ENCODE peak calls at places on chromosomes 12 and 14, in seven cellular contexts. One of them, this sample, is unnamed.
A peak's percentile ranks its signal among the peaks of the same experiment; 100 is the strongest.

GRCh38 chr14:81449114-81449513 is 49.0 kb upstream of the STON2 start:
- DNase-seq in RWPE1: no peak
- DNase-seq in colonic mucosa: peak; percentile 35
- DNase-seq in upper lobe of left lung: no peak
- DNase-seq in upper lobe of right lung: no peak
- DNase-seq in epithelial cell of esophagus: no peak
- DNase-seq in Caco-2: no peak
- DNase-seq in this sample: no peak

GRCh38 chr12:45336762-45337596 is 121.1 kb downstream of the ANO6 start:
- DNase-seq in RWPE1: no peak
- DNase-seq in colonic mucosa: no peak
- DNase-seq in upper lobe of left lung: no peak
- DNase-seq in upper lobe of right lung: no peak
- DNase-seq in epithelial cell of esophagus: peak; percentile 86
- DNase-seq in Caco-2: no peak
- DNase-seq in this sample: no peak

GRCh38 chr12:26845984-26846383 is 13.0 kb upstream of the ITPR2 start:
- DNase-seq in RWPE1: no peak
- DNase-seq in colonic mucosa: no peak
- DNase-seq in upper lobe of left lung: no peak
- DNase-seq in upper lobe of right lung: no peak
- DNase-seq in epithelial cell of esophagus: no peak
- DNase-seq in Caco-2: peak; percentile 66
- DNase-seq in this sample: no peak

GRCh38 chr12:54984602-54985376 is at the start of gene TESPA1:
- DNase-seq in RWPE1: no peak
- DNase-seq in colonic mucosa: peak; percentile 59
- DNase-seq in upper lobe of left lung: no peak
- DNase-seq in upper lobe of right lung: peak; percentile 75
- DNase-seq in epithelial cell of esophagus: no peak
- DNase-seq in Caco-2: no peak
- DNase-seq in this sample: peak; percentile 95

GRCh38 chr14:83297361-83297760 is 1763.7 kb upstream of the SEL1L start:
- DNase-seq in RWPE1: no peak
- DNase-seq in colonic mucosa: no peak
- DNase-seq in upper lobe of left lung: no peak
- DNase-seq in upper lobe of right lung: no peak
- DNase-seq in epithelial cell of esophagus: peak; percentile 29
- DNase-seq in Caco-2: no peak
- DNase-seq in this sample: no peak

GRCh38 chr14:56199095-56199975 is 81.1 kb downstream of the PELI2 start:
- DNase-seq in RWPE1: no peak
- DNase-seq in colonic mucosa: no peak
- DNase-seq in upper lobe of left lung: no peak
- DNase-seq in upper lobe of right lung: no peak
- DNase-seq in epithelial cell of esophagus: peak; percentile 60
- DNase-seq in Caco-2: no peak
- DNase-seq in this sample: no peak

GRCh38 chr12:131644481-131644880 is 66.4 kb upstream of the SFSWAP start:
- DNase-seq in RWPE1: no peak
- DNase-seq in colonic mucosa: no peak
- DNase-seq in upper lobe of left lung: no peak
- DNase-seq in upper lobe of right lung: no peak
- DNase-seq in epithelial cell of esophagus: no peak
- DNase-seq in Caco-2: no peak
- DNase-seq in this sample: no peak

GRCh38 chr12:2523317-2523716 is 271.5 kb upstream of the FKBP4 start:
- DNase-seq in RWPE1: no peak
- DNase-seq in colonic mucosa: no peak
- DNase-seq in upper lobe of left lung: no peak
- DNase-seq in upper lobe of right lung: peak; percentile 13
- DNase-seq in epithelial cell of esophagus: no peak
- DNase-seq in Caco-2: no peak
- DNase-seq in this sample: no peak

GRCh38 chr12:117202033-117202432 is 11.8 kb upstream of the FBXO21 start:
- DNase-seq in RWPE1: no peak
- DNase-seq in colonic mucosa: no peak
- DNase-seq in upper lobe of left lung: no peak
- DNase-seq in upper lobe of right lung: no peak
- DNase-seq in epithelial cell of esophagus: no peak
- DNase-seq in Caco-2: no peak
- DNase-seq in this sample: no peak

GRCh38 chr14:102086972-102087761 is at the start of gene HSP90AA1:
- DNase-seq in RWPE1: peak; percentile 95
- DNase-seq in colonic mucosa: peak; percentile 96
- DNase-seq in upper lobe of left lung: peak; percentile 99
- DNase-seq in upper lobe of right lung: peak; percentile 98
- DNase-seq in epithelial cell of esophagus: peak; percentile 91
- DNase-seq in Caco-2: peak; percentile 96
- DNase-seq in this sample: peak; percentile 97
- TF ChIP-seq CTCF in RWPE1: no peak
- TF ChIP-seq CTCF in colonic mucosa: no peak
- TF ChIP-seq CTCF in upper lobe of left lung: peak; percentile 9
- TF ChIP-seq CTCF in upper lobe of right lung: peak; percentile 28
- TF ChIP-seq CTCF in epithelial cell of esophagus: no peak
- TF ChIP-seq CTCF in Caco-2: no peak
- TF ChIP-seq CTCF in this sample: no peak

GRCh38 chr12:74412607-74413230 is 124.9 kb upstream of the ATXN7L3B start:
- DNase-seq in RWPE1: no peak
- DNase-seq in colonic mucosa: no peak
- DNase-seq in upper lobe of left lung: no peak
- DNase-seq in upper lobe of right lung: no peak
- DNase-seq in epithelial cell of esophagus: peak; percentile 24
- DNase-seq in Caco-2: no peak
- DNase-seq in this sample: no peak
- TF ChIP-seq CTCF in RWPE1: peak; percentile 50
- TF ChIP-seq CTCF in colonic mucosa: no peak
- TF ChIP-seq CTCF in upper lobe of left lung: peak; percentile 16
- TF ChIP-seq CTCF in upper lobe of right lung: peak; percentile 46
- TF ChIP-seq CTCF in epithelial cell of esophagus: peak; percentile 31
- TF ChIP-seq CTCF in Caco-2: peak; percentile 46
- TF ChIP-seq CTCF in this sample: no peak

DNA sequence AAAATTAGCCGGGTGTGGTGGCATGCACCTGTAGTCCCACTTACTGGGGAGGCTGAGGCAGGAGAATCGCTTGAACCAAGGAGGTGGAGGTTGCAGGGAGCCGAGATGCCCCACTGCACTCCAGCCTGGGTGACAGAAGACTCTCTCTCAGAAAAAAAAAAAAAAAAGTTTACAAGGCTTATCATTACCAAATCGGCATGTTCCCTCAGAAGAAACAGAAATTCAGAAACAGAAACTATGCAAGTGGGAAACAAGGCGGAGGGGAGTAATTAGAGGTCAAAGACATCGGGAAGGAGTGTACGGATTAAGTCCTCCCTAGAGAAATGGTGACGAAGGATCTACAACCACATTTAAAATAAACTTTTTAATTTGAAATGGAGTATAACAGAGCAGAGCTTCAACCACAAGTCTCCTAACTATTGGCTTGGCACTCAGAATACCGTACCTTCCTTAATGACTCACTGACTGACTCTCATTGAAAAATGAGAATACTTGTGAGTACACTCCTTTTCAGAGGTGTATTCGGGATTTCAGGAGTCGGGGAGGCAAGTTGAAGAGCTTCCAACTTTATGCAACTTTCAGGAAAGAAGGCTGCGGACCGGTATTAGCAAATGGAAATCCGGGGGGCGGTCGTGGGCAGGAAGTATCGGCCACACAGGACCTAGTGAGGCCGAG is 922 bp downstream of the ENTPD5 start:
- DNase-seq in RWPE1: peak; percentile 83
- DNase-seq in colonic mucosa: no peak
- DNase-seq in upper lobe of left lung: no peak
- DNase-seq in upper lobe of right lung: no peak
- DNase-seq in epithelial cell of esophagus: peak; percentile 82
- DNase-seq in Caco-2: no peak
- DNase-seq in this sample: no peak
- TF ChIP-seq CTCF in RWPE1: no peak
- TF ChIP-seq CTCF in colonic mucosa: no peak
- TF ChIP-seq CTCF in upper lobe of left lung: no peak
- TF ChIP-seq CTCF in upper lobe of right lung: no peak
- TF ChIP-seq CTCF in epithelial cell of esophagus: no peak
- TF ChIP-seq CTCF in Caco-2: no peak
- TF ChIP-seq CTCF in this sample: no peak

GRCh38 chr12:79262938-79263337 is 398.4 kb downstream of the SYT1 start:
- DNase-seq in RWPE1: peak; percentile 2
- DNase-seq in colonic mucosa: no peak
- DNase-seq in upper lobe of left lung: no peak
- DNase-seq in upper lobe of right lung: no peak
- DNase-seq in epithelial cell of esophagus: peak; percentile 51
- DNase-seq in Caco-2: no peak
- DNase-seq in this sample: no peak
- TF ChIP-seq CTCF in RWPE1: no peak
- TF ChIP-seq CTCF in colonic mucosa: no peak
- TF ChIP-seq CTCF in upper lobe of left lung: no peak
- TF ChIP-seq CTCF in upper lobe of right lung: no peak
- TF ChIP-seq CTCF in epithelial cell of esophagus: no peak
- TF ChIP-seq CTCF in Caco-2: no peak
- TF ChIP-seq CTCF in this sample: no peak

GRCh38 chr14:51691176-51691575 is 39.5 kb downstream of the FRMD6 start:
- DNase-seq in RWPE1: peak; percentile 4
- DNase-seq in colonic mucosa: no peak
- DNase-seq in upper lobe of left lung: no peak
- DNase-seq in upper lobe of right lung: no peak
- DNase-seq in epithelial cell of esophagus: peak; percentile 47
- DNase-seq in Caco-2: no peak
- DNase-seq in this sample: no peak
- TF ChIP-seq CTCF in RWPE1: no peak
- TF ChIP-seq CTCF in colonic mucosa: no peak
- TF ChIP-seq CTCF in upper lobe of left lung: no peak
- TF ChIP-seq CTCF in upper lobe of right lung: no peak
- TF ChIP-seq CTCF in epithelial cell of esophagus: no peak
- TF ChIP-seq CTCF in Caco-2: no peak
- TF ChIP-seq CTCF in this sample: no peak

DNA sequence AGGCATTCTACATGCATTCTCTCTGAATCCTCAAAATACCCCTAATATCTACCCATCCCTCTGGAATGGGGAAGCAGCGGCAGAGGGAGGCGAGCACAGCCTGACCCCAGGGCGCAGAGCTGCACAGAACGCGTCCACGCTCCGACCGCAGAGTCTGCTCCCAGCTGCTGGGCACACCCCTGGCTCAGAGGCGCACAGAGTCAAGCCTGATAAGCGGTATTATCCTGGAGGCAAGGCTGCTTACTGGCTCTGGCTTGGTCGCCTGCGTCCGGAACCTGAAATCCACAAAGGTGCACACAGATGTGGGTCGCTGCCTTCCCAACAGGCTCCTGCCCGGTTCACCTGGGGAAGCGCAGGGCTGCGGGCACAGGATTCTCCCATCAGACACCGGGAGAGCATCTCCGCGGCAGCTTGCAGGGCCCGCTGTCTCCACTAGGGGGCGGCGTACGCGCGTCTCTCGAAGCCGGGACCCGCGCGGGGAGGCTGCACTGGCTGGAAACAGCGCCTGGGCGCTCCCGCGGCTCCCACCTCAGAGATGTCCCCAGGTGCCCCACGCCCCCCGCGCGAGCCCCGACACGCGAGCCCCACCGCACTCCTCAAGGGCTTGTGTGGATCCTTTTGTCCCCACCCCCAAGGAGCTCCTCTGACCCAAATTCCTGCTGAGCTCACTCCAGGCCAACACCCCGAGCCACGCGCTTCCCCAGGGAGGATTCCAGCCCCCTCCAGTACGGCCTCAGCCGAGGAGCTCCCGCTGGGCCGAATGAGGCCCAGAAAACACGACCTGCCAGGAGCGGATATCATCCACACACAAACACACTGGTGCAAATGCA is 120.1 kb upstream of the FZD10 start:
- DNase-seq in RWPE1: peak; percentile 57
- DNase-seq in colonic mucosa: peak; percentile 24
- DNase-seq in upper lobe of left lung: peak; percentile 92
- DNase-seq in upper lobe of right lung: peak; percentile 75
- DNase-seq in epithelial cell of esophagus: peak; percentile 15
- DNase-seq in Caco-2: peak; percentile 4
- DNase-seq in this sample: no peak
- TF ChIP-seq CTCF in RWPE1: peak; percentile 34
- TF ChIP-seq CTCF in colonic mucosa: peak; percentile 58
- TF ChIP-seq CTCF in upper lobe of left lung: peak; percentile 80
- TF ChIP-seq CTCF in upper lobe of right lung: peak; percentile 84
- TF ChIP-seq CTCF in epithelial cell of esophagus: peak; percentile 61
- TF ChIP-seq CTCF in Caco-2: peak; percentile 34
- TF ChIP-seq CTCF in this sample: no peak

DNA sequence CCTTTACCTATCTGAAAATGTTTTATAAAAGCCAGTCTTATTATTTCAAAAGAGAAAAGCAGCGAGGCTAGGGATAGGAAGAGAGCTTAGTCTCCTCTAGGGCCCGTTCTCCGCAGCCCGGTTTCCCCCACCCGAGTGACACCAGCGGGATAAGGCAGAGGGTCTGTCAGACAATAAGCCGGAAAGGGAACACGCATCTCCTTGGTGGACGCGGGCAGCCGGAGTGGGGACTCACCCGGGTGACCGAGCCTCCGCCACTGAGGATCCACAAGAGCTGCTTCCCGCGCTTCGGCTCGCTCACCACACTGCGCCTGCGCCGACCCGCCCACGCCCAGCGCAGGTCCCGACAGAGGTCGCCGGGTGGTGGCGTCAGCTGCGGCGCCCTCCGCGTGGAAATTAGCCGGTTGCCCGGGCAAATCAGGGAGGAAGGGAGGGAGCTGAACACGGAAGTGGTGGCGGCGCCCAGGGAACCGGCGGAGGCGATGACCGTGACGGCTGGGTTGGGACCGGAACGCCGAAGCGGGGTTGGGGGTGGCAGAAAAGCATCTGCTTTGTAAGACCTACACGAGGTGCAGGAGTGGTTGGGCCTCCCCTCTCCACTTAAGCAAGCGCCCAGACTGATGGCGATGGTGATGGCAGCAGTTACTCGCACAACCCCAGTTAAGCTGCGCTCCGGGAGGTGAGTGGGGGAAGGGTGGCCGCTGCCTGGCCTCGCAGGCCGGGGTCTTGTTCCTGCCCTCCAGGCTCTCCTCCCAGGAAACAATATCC is at the start of the genes SOCS4 and WDHD1:
- DNase-seq in RWPE1: peak; percentile 93
- DNase-seq in colonic mucosa: peak; percentile 96
- DNase-seq in upper lobe of left lung: peak; percentile 100
- DNase-seq in upper lobe of right lung: peak; percentile 98
- DNase-seq in epithelial cell of esophagus: peak; percentile 95
- DNase-seq in Caco-2: peak; percentile 98
- DNase-seq in this sample: peak; percentile 97
- TF ChIP-seq CTCF in RWPE1: no peak
- TF ChIP-seq CTCF in colonic mucosa: no peak
- TF ChIP-seq CTCF in upper lobe of left lung: peak; percentile 50
- TF ChIP-seq CTCF in upper lobe of right lung: peak; percentile 17
- TF ChIP-seq CTCF in epithelial cell of esophagus: no peak
- TF ChIP-seq CTCF in Caco-2: no peak
- TF ChIP-seq CTCF in this sample: no peak

DNA sequence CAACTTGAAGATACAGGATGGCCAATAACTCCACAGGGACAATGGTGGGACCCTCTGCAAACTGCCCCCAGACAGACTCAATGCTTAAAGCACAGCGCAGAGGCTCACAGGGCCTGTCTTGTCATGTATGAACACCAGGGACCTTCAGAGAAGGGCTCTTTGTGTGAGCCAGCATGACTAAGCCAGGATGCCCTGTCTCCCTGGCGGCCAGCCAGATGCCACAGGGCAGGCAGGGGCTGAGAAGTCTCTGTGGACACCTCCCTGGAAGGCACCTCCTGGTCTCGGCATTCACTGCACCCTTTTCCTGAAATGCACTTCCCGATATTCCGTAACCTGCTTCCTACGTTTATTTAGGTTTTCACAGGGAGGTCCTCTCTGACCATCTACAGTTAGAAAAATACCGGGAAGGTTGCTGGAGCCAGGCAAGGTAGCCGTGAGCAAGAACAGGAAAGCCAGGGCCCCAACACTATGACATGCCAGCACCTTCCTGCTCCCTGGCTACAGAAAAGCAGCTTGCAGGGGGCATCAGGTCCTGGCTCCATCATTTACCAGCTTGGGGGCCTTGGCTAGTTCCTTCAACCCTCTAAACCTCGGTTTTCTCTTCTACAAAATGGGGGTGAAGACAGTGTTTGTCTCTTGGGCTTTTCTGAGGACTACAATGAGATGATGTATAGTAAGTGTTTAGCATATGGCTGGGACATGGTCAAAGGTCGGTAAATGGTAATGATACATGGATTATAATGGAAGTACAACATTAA is 65.0 kb downstream of the PITPNM2 start:
- DNase-seq in RWPE1: peak; percentile 92
- DNase-seq in colonic mucosa: no peak
- DNase-seq in upper lobe of left lung: no peak
- DNase-seq in upper lobe of right lung: no peak
- DNase-seq in epithelial cell of esophagus: peak; percentile 86
- DNase-seq in Caco-2: no peak
- DNase-seq in this sample: peak; percentile 67
- TF ChIP-seq CTCF in RWPE1: no peak
- TF ChIP-seq CTCF in colonic mucosa: no peak
- TF ChIP-seq CTCF in upper lobe of left lung: peak; percentile 19
- TF ChIP-seq CTCF in upper lobe of right lung: no peak
- TF ChIP-seq CTCF in epithelial cell of esophagus: no peak
- TF ChIP-seq CTCF in Caco-2: no peak
- TF ChIP-seq CTCF in this sample: no peak

This sample was measured in Peyer's patch.